ENCODE peak calls at places on chromosome 5, in five cellular contexts. J, A, D, E and X are unnamed samples.

GRCh38 chr5:54902817-54903473 is 82.4 kb downstream of the ESM1 start:
- DNase-seq in J (no peak), A (no peak), D (no peak), E (no peak), X (peak)

GRCh38 chr5:177446184-177447065 is at the start of gene PRR7:
- DNase-seq in A (peak), D (no peak), E (no peak), J (peak), X (peak)

GRCh38 chr5:56148453-56148971 is 84.6 kb downstream of the ANKRD55 start:
- DNase-seq in A (no peak), D (no peak), J (no peak), E (no peak), X (peak)

GRCh38 chr5:111800351-111800750 is 43.4 kb upstream of the NREP start:
- DNase-seq in A (no peak), J (no peak), E (no peak), D (no peak), X (no peak)

GRCh38 chr5:1636981-1637638 is 113.3 kb upstream of the LPCAT1 start:
- DNase-seq in E (no peak), J (no peak), D (no peak), A (no peak), X (no peak)

GRCh38 chr5:159878988-159879471 is 37.3 kb upstream of the ADRA1B start:
- DNase-seq in E (no peak), J (peak), D (no peak), A (peak), X (no peak)

GRCh38 chr5:9715891-9716335 is 85.8 kb upstream of the TAS2R1 start:
- DNase-seq in A (no peak), J (no peak), E (no peak), D (no peak), X (no peak)

GRCh38 chr5:159451197-159452052 is 121.1 kb upstream of the IL12B start:
- DNase-seq in A (peak), D (peak), E (peak), J (peak), X (no peak)

GRCh38 chr5:40430112-40430725 is 249.5 kb upstream of the PTGER4 start:
- DNase-seq in D (no peak), A (peak), E (no peak), J (no peak), X (no peak)

GRCh38 chr5:64811050-64811640 is 42.4 kb downstream of the CWC27 start:
- DNase-seq in D (peak), E (peak), A (peak), J (no peak), X (peak)

GRCh38 chr5:8341416-8341815 is 472.5 kb downstream of the MTRR start:
- DNase-seq in A (no peak), E (no peak), D (no peak), J (no peak), X (no peak)

GRCh38 chr5:8340261-8340660 is 471.3 kb downstream of the MTRR start:
- DNase-seq in J (no peak), A (no peak), E (no peak), D (no peak), X (no peak)

GRCh38 chr5:8340739-8341344 is 471.9 kb downstream of the MTRR start:
- DNase-seq in A (peak), J (no peak), D (no peak), E (no peak), X (no peak)
- H3K4me2 ChIP-seq in A (no peak), J (peak), D (no peak), E (no peak), X (no peak)

DNA sequence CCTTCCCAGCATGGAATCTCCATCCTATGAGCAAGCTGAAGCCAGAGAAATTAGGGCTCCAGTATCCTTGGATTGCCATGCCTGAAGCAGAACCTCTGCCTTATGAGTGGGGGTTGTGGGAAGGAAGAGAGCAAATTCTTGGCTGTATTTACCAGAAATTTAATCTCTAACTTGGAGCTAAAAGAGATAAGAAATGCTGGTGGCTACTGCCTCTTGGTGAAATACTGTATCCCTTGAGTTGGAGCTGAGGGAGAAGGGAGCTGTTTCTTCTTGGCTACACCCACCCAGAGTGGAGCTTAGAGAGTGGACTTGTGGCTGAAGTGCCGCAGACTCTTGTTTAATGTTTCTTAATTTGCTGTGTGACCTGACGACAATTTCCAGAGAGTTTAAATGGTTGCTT is 447.3 kb downstream of the ARHGEF28 start:
- DNase-seq in E (no peak), D (no peak), A (no peak), J (no peak), X (no peak)
- H3K4me3 ChIP-seq in E (no peak), D (no peak), A (no peak), J (no peak), X (no peak)

GRCh38 chr5:132777209-132778069 is at the start of gene SEPTIN8:
- DNase-seq in D (no peak), J (peak), E (no peak), A (peak), X (no peak)
- TF ChIP-seq EZH2 in D (no peak), J (no peak), E (no peak), A (no peak), X (no peak)

GRCh38 chr5:16862777-16863176 is 73.3 kb downstream of the MYO10 start:
- DNase-seq in D (no peak), J (no peak), A (no peak), E (no peak), X (no peak)
- H3K4me2 ChIP-seq in D (no peak), J (no peak), A (no peak), E (no peak), X (no peak)